ENCODE peak calls at places on chromosomes 11 and 22, in eight cellular contexts. M is tibial artery, K is neuronal stem cell, A is GM23338, U is spleen, Y is sigmoid colon, G is HepG2, D is A549. Z is an unnamed sample.
A peak's percentile ranks its signal among the peaks of the same experiment; 100 is the strongest.

GRCh38 chr22:27370281-27370680 is 431.3 kb downstream of the MN1 start:
- DNase-seq in Y (no peak), K (no peak), G (no peak), U (no peak), A (no peak), D (no peak), M (no peak), Z (peak; percentile 16)

GRCh38 chr22:47175761-47176359 is 413.4 kb downstream of the TBC1D22A start:
- DNase-seq in G (no peak), A (no peak), M (peak; percentile 12), K (no peak), D (no peak), Y (peak; percentile 64), U (peak; percentile 67), Z (no peak)

GRCh38 chr11:121426476-121427454 is 25.3 kb upstream of the SORL1 start:
- DNase-seq in D (no peak), Y (peak; percentile 67), K (no peak), M (no peak), A (peak; percentile 80), G (no peak), U (peak; percentile 93), Z (no peak)

GRCh38 chr22:37818397-37819099 is 4.6 kb upstream of the GALR3 start:
- DNase-seq in D (no peak), G (no peak), M (peak; percentile 46), Y (peak; percentile 83), A (peak; percentile 77), K (no peak), U (peak; percentile 91), Z (peak; percentile 66)

GRCh38 chr11:120303004-120303637 is 22.0 kb upstream of the TLCD5 start:
- DNase-seq in K (peak; percentile 78), G (peak; percentile 69), A (peak; percentile 94), D (peak; percentile 76), Y (peak; percentile 79), U (no peak), M (peak; percentile 64), Z (peak; percentile 66)

GRCh38 chr11:19218216-19218615 is 16.4 kb upstream of the CSRP3 start:
- DNase-seq in U (no peak), G (no peak), M (no peak), K (no peak), D (no peak), Y (no peak), A (no peak), Z (no peak)

GRCh38 chr22:20000246-20001081 is 16.2 kb downstream of the ARVCF start:
- DNase-seq in A (peak; percentile 30), G (peak; percentile 76), K (no peak), Y (no peak), D (no peak), U (peak; percentile 51), M (no peak), Z (no peak)

GRCh38 chr11:102220728-102221467 is 96.4 kb upstream of the BIRC3 start:
- DNase-seq in K (no peak), A (no peak), D (no peak), U (no peak), G (no peak), Y (no peak), M (no peak), Z (no peak)

GRCh38 chr11:44621140-44621681 is 55.7 kb downstream of the CD82 start:
- DNase-seq in D (peak; percentile 75), K (peak; percentile 81), U (peak; percentile 91), M (peak; percentile 53), G (peak; percentile 55), A (peak; percentile 89), Y (peak; percentile 83), Z (peak; percentile 68)

GRCh38 chr22:36343720-36344105 is 44.1 kb downstream of the MYH9 start:
- DNase-seq in K (no peak), G (peak; percentile 93), A (no peak), Y (no peak), U (no peak), D (no peak), M (no peak), Z (no peak)

GRCh38 chr22:36339171-36340065 is 48.3 kb downstream of the MYH9 start:
- DNase-seq in Y (no peak), A (no peak), M (no peak), U (no peak), D (no peak), G (no peak), K (no peak), Z (no peak)

GRCh38 chr22:36340621-36341020 is 47.1 kb downstream of the MYH9 start:
- DNase-seq in D (no peak), A (no peak), K (no peak), Y (no peak), U (no peak), G (peak; percentile 58), M (no peak), Z (no peak)

GRCh38 chr22:36343070-36343719 is 44.6 kb downstream of the MYH9 start:
- DNase-seq in D (no peak), A (no peak), M (no peak), K (no peak), G (no peak), Y (no peak), U (no peak), Z (no peak)

DNA sequence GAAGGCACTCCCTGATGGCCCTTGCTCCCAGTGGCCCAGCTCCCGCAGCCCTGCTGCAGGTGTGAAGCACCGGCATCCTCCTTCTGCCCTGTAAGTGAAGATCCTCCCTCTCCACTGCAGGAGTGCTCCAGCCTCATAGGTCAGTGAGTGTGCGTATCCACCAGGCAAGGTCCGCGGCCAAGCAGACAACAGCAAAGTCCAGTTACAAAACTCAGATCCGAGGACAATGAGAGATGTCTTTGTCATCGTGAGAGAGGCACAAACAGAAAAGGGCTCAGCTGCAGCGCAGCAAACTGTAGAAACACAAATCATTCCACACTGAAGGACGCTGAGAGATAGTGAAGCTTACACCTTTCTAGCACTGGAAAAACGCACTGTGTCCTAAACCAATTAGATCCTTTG is 46.1 kb downstream of the MYH9 start:
- DNase-seq in Y (no peak), G (peak; percentile 81), D (no peak), A (no peak), U (no peak), K (no peak), M (no peak), Z (no peak)
- H3K4me1 ChIP-seq in Y (no peaks in the 10 kb centered on the region), G (peaks cover 72% of the 10 kb centered on the region), D (peaks cover 68% of the 10 kb centered on the region), A (peaks cover 23% of the 10 kb centered on the region), U (peaks cover 100% of the 10 kb centered on the region), K (peaks cover 11% of the 10 kb centered on the region), M (peaks cover 100% of the 10 kb centered on the region), Z (peaks cover 32% of the 10 kb centered on the region)

GRCh38 chr22:30308518-30309230 is 18.1 kb downstream of the TBC1D10A start:
- DNase-seq in Y (peak; percentile 85), A (no peak), M (no peak), K (no peak), G (no peak), U (no peak), D (no peak), Z (no peak)

GRCh38 chr22:30312053-30312452 is 14.7 kb downstream of the TBC1D10A start:
- DNase-seq in Y (no peak), K (no peak), U (no peak), G (no peak), A (no peak), D (no peak), M (peak; percentile 48), Z (no peak)

GRCh38 chr22:30313527-30314385 is 13.0 kb downstream of the TBC1D10A start:
- DNase-seq in G (no peak), U (no peak), Y (no peak), M (no peak), D (no peak), K (no peak), A (no peak), Z (no peak)

GRCh38 chr22:30309981-30310672 is 16.6 kb downstream of the TBC1D10A start:
- DNase-seq in Y (peak; percentile 88), U (no peak), G (no peak), A (no peak), D (no peak), K (no peak), M (peak; percentile 71), Z (peak; percentile 77)

DNA sequence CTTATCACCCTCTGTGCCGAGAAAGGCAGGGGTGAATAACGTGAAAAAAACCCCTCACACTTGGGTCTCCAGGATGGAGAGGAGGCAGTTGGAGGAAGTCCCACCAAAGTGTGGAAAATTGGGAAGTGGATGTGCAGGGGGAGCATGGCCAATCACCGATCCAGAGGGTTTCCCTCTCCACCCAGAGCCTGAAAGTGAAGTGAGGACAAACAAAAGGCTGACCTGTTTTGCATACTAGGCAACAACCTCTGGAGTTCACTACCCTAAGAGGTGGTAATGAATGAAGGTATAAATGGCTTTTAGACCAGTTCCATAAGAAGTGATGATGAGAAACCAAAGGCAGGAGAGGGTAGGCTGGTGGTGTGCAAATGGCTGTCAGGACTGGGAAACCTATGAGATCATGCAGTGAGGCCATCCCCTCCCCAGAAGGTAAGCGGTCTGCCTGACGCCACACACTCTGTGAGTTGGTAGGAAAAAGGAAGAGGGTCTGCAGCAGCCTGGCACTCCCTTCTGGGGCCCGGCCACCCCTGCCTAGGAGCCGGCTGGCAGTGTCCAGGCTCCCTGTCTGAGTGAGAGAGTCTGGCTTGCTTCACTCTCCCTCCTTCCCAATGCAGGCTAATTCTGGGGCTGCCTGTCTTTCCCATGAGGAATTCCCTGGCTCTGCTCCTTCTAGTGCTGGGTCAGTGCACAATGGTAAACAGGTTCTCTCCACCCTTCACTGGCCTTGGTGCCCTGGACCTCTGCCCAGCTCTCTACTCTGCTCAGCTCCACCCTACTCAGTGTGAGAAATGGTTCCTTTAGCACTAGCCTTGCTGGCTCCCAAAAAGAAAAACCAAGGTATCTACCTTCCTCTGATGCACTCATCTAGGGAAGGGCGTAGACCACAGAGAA is 15.6 kb downstream of the TBC1D10A start:
- DNase-seq in G (no peak), A (no peak), U (no peak), M (peak; percentile 86), D (no peak), Y (peak; percentile 94), K (no peak), Z (peak; percentile 73)
- H3K27ac ChIP-seq in G (no peak overlapping the region), A (no peak overlapping the region), U (peak overlapping the region; percentile 90), M (peak overlapping the region; percentile 68), D (peak overlapping the region; percentile 38), Y (peak overlapping the region; percentile 82), K (no peak overlapping the region), Z (peak overlapping the region; percentile 65)

GRCh38 chr11:12005476-12005875 is 3.0 kb downstream of the DKK3 start:
- DNase-seq in G (no peak), M (no peak), A (no peak), K (no peak), U (no peak), D (no peak), Y (no peak), Z (no peak)
- H3K4me1 ChIP-seq in G (no peaks in the 10 kb centered on the region), M (peaks cover 47% of the 10 kb centered on the region), A (peaks cover 13% of the 10 kb centered on the region), K (peaks cover 2% of the 10 kb centered on the region), U (peaks cover 23% of the 10 kb centered on the region), D (peaks cover 18% of the 10 kb centered on the region), Y (no peaks in the 10 kb centered on the region), Z (peaks cover 4% of the 10 kb centered on the region)

DNA sequence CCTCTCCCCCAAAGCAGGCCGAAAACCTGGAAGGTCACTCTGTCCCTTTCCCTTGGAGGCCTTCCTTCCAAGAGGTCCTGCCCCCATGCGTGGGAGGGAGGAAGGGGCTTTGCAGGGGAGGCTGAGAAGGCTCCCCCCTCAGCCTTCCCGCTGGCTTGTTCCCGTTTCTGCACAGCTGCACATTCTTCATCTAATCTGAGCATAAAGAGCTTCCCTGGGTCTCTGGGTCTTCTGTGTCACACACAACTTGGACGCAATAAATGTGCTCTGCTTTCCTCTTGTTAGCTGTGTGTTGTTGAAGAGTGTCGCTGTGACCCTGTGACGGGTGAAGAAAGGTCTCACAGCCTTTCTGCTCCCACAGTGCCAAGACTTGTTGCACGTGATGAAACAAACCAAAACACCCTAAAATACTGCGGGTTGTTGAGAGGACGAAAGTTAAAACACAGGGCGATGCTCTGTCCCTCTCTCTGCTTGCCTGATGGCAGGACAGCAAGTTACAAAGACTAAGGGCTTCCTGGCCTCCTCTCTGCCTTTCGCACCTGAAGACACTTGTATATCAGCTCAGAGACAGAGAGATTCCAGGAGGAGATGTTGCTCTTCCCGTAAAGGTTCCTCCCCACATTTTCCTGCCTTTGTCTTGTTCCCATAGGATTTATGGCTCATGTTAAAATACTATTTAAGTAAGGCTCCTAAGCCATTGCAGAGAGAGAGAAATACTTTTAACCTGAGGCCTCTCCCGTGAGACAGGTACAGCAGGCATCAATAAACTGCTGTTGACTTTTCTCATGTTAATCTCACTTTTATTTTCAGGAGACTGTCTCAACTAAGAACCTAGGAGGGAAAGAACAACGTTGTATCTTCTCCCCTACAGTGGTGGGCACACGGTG is 15.4 kb upstream of the IFITM3 start:
- DNase-seq in A (no peak), Y (peak; percentile 64), U (peak; percentile 79), D (no peak), M (no peak), K (no peak), G (no peak), Z (no peak)
- H3K27ac ChIP-seq in A (peak overlapping the region; percentile 0), Y (peak overlapping the region; percentile 61), U (peak overlapping the region; percentile 74), D (no peak overlapping the region), M (peak overlapping the region; percentile 41), K (peak overlapping the region; percentile 89), G (no peak overlapping the region), Z (peak overlapping the region; percentile 76)